ENCODE peak calls at places on chromosomes 1 and 21, in eight cellular contexts. One of them, this sample, is unnamed. For H3K27me3, the result is how much of the 10 kb centered on the place peaks cover.

GRCh38 chr1:230351983-230352382 is 74.1 kb downstream of the PGBD5 start:
- DNase-seq in heart right ventricle: no peak
- DNase-seq in mammary epithelial cell: no peak
- DNase-seq in AG04450: no peak
- DNase-seq in pancreas: no peak
- DNase-seq in CD4-positive, alpha-beta T cell: no peak
- DNase-seq in transverse colon: no peak
- DNase-seq in prostate gland: no peak
- DNase-seq in this sample: no peak

GRCh38 chr1:207579436-207579799 is 65.5 kb upstream of the CR1L start:
- DNase-seq in AG04450: peak
- DNase-seq in prostate gland: peak
- DNase-seq in mammary epithelial cell: peak
- DNase-seq in CD4-positive, alpha-beta T cell: no peak
- DNase-seq in pancreas: no peak
- DNase-seq in transverse colon: peak
- DNase-seq in heart right ventricle: no peak
- DNase-seq in this sample: no peak

GRCh38 chr1:155929057-155929456 is 5.2 kb downstream of the KHDC4 start:
- DNase-seq in mammary epithelial cell: no peak
- DNase-seq in prostate gland: no peak
- DNase-seq in heart right ventricle: no peak
- DNase-seq in pancreas: no peak
- DNase-seq in AG04450: no peak
- DNase-seq in transverse colon: no peak
- DNase-seq in CD4-positive, alpha-beta T cell: no peak
- DNase-seq in this sample: no peak

GRCh38 chr21:38968887-38969543 is 163.3 kb downstream of the ETS2 start:
- DNase-seq in prostate gland: no peak
- DNase-seq in mammary epithelial cell: no peak
- DNase-seq in CD4-positive, alpha-beta T cell: no peak
- DNase-seq in transverse colon: no peak
- DNase-seq in pancreas: no peak
- DNase-seq in AG04450: no peak
- DNase-seq in heart right ventricle: no peak
- DNase-seq in this sample: no peak

GRCh38 chr21:46157396-46157986 is 2.1 kb upstream of the FTCD start:
- DNase-seq in AG04450: no peak
- DNase-seq in transverse colon: peak
- DNase-seq in mammary epithelial cell: no peak
- DNase-seq in CD4-positive, alpha-beta T cell: peak
- DNase-seq in prostate gland: no peak
- DNase-seq in heart right ventricle: no peak
- DNase-seq in pancreas: peak
- DNase-seq in this sample: no peak

GRCh38 chr1:220271706-220272046 is 577 bp downstream of the RAB3GAP2 start:
- DNase-seq in transverse colon: peak
- DNase-seq in AG04450: no peak
- DNase-seq in CD4-positive, alpha-beta T cell: no peak
- DNase-seq in mammary epithelial cell: no peak
- DNase-seq in pancreas: no peak
- DNase-seq in prostate gland: no peak
- DNase-seq in heart right ventricle: no peak
- DNase-seq in this sample: no peak

GRCh38 chr21:42092805-42093590 is 21.9 kb downstream of the UMODL1 start:
- DNase-seq in CD4-positive, alpha-beta T cell: no peak
- DNase-seq in AG04450: no peak
- DNase-seq in pancreas: no peak
- DNase-seq in prostate gland: no peak
- DNase-seq in transverse colon: no peak
- DNase-seq in mammary epithelial cell: no peak
- DNase-seq in heart right ventricle: no peak
- DNase-seq in this sample: no peak

GRCh38 chr1:162631546-162632233 is 574 bp upstream of the DDR2 start:
- DNase-seq in CD4-positive, alpha-beta T cell: no peak
- DNase-seq in pancreas: no peak
- DNase-seq in AG04450: peak
- DNase-seq in mammary epithelial cell: no peak
- DNase-seq in prostate gland: no peak
- DNase-seq in transverse colon: no peak
- DNase-seq in heart right ventricle: peak
- DNase-seq in this sample: no peak

GRCh38 chr1:223645903-223646302 is 19.6 kb downstream of the CAPN8 start:
- DNase-seq in prostate gland: no peak
- DNase-seq in AG04450: no peak
- DNase-seq in mammary epithelial cell: no peak
- DNase-seq in CD4-positive, alpha-beta T cell: no peak
- DNase-seq in pancreas: peak
- DNase-seq in heart right ventricle: no peak
- DNase-seq in transverse colon: peak
- DNase-seq in this sample: no peak

GRCh38 chr1:30088594-30089556 is 634.5 kb downstream of the MATN1 start:
- DNase-seq in CD4-positive, alpha-beta T cell: no peak
- DNase-seq in pancreas: no peak
- DNase-seq in heart right ventricle: no peak
- DNase-seq in mammary epithelial cell: no peak
- DNase-seq in AG04450: no peak
- DNase-seq in transverse colon: peak
- DNase-seq in prostate gland: peak
- DNase-seq in this sample: no peak

GRCh38 chr1:96843196-96843595 is 121.6 kb downstream of the PTBP2 start:
- DNase-seq in CD4-positive, alpha-beta T cell: no peak
- DNase-seq in pancreas: no peak
- DNase-seq in transverse colon: no peak
- DNase-seq in heart right ventricle: no peak
- DNase-seq in AG04450: peak
- DNase-seq in prostate gland: no peak
- DNase-seq in mammary epithelial cell: no peak
- DNase-seq in this sample: peak

GRCh38 chr1:186564558-186564957 is 103.6 kb upstream of the PDC start:
- DNase-seq in AG04450: no peak
- DNase-seq in prostate gland: no peak
- DNase-seq in transverse colon: no peak
- DNase-seq in pancreas: no peak
- DNase-seq in CD4-positive, alpha-beta T cell: no peak
- DNase-seq in heart right ventricle: no peak
- DNase-seq in mammary epithelial cell: no peak
- DNase-seq in this sample: no peak

GRCh38 chr1:185483647-185484450 is 166.8 kb upstream of the IVNS1ABP start:
- DNase-seq in AG04450: peak
- DNase-seq in transverse colon: no peak
- DNase-seq in CD4-positive, alpha-beta T cell: no peak
- DNase-seq in prostate gland: peak
- DNase-seq in mammary epithelial cell: peak
- DNase-seq in heart right ventricle: no peak
- DNase-seq in pancreas: no peak
- DNase-seq in this sample: peak

GRCh38 chr1:95021794-95022193 is 51.0 kb downstream of the ALG14 start:
- DNase-seq in transverse colon: no peak
- DNase-seq in mammary epithelial cell: no peak
- DNase-seq in AG04450: no peak
- DNase-seq in heart right ventricle: no peak
- DNase-seq in CD4-positive, alpha-beta T cell: no peak
- DNase-seq in pancreas: no peak
- DNase-seq in prostate gland: no peak
- DNase-seq in this sample: no peak

GRCh38 chr1:30336550-30337426 is 386.6 kb downstream of the MATN1 start:
- DNase-seq in pancreas: no peak
- DNase-seq in AG04450: no peak
- DNase-seq in transverse colon: no peak
- DNase-seq in CD4-positive, alpha-beta T cell: no peak
- DNase-seq in heart right ventricle: no peak
- DNase-seq in prostate gland: no peak
- DNase-seq in mammary epithelial cell: no peak
- DNase-seq in this sample: no peak

GRCh38 chr21:33587792-33588484 is 546 bp downstream of the DONSON start:
- DNase-seq in prostate gland: peak
- DNase-seq in CD4-positive, alpha-beta T cell: peak
- DNase-seq in mammary epithelial cell: peak
- DNase-seq in pancreas: no peak
- DNase-seq in heart right ventricle: peak
- DNase-seq in transverse colon: peak
- DNase-seq in AG04450: no peak
- DNase-seq in this sample: no peak

GRCh38 chr1:161473363-161473762 is 31.9 kb upstream of the FCGR2A start:
- DNase-seq in prostate gland: no peak
- DNase-seq in CD4-positive, alpha-beta T cell: no peak
- DNase-seq in pancreas: no peak
- DNase-seq in heart right ventricle: no peak
- DNase-seq in AG04450: no peak
- DNase-seq in mammary epithelial cell: no peak
- DNase-seq in transverse colon: no peak
- DNase-seq in this sample: no peak

GRCh38 chr21:46559291-46559983 is 45.4 kb downstream of the S100B start:
- DNase-seq in prostate gland: no peak
- DNase-seq in transverse colon: no peak
- DNase-seq in heart right ventricle: no peak
- DNase-seq in pancreas: no peak
- DNase-seq in CD4-positive, alpha-beta T cell: peak
- DNase-seq in mammary epithelial cell: no peak
- DNase-seq in AG04450: no peak
- DNase-seq in this sample: no peak

DNA sequence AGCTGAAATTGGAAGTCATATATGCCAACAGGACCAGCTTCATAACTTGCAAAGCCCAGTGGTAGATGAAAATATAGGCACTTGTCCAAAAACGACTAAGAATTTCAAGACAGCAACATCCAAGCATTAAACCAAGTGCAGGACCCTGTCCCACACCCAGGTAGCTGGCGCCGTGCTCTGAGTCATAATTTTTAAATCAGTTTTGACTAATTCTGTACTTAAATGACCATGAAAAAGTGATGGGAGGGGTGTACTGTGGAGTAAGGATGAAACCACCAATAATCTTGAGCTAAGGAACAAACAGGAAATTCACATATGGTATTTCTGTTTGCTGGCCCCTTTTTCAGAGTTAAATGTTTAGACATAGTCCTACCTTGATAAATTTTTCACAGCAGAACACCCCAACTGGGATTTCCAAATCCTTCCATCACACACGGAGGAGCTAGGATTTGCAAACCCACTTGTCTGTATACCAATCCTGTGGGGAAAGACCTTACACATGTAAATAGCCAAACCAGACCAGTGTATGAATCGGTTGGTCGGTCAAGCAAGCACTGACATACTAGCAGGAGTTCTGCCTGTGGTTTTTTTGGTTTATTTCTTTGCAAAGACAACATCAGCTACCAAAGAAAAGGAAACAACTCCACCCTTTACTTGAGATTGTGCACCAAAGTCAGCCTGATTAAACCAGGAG is 235.7 kb upstream of the RAB4A start:
- DNase-seq in mammary epithelial cell: no peak
- DNase-seq in CD4-positive, alpha-beta T cell: no peak
- DNase-seq in transverse colon: no peak
- DNase-seq in pancreas: no peak
- DNase-seq in prostate gland: no peak
- DNase-seq in heart right ventricle: no peak
- DNase-seq in AG04450: no peak
- DNase-seq in this sample: no peak
- TF ChIP-seq CTCF in mammary epithelial cell: no peak
- TF ChIP-seq CTCF in CD4-positive, alpha-beta T cell: no peak
- TF ChIP-seq CTCF in transverse colon: no peak
- TF ChIP-seq CTCF in pancreas: no peak
- TF ChIP-seq CTCF in prostate gland: no peak
- TF ChIP-seq CTCF in heart right ventricle: no peak
- TF ChIP-seq CTCF in AG04450: no peak
- TF ChIP-seq CTCF in this sample: no peak

GRCh38 chr1:42145190-42145716 is 8.0 kb upstream of the GUCA2B start:
- DNase-seq in mammary epithelial cell: no peak
- DNase-seq in prostate gland: no peak
- DNase-seq in CD4-positive, alpha-beta T cell: no peak
- DNase-seq in AG04450: no peak
- DNase-seq in heart right ventricle: no peak
- DNase-seq in pancreas: no peak
- DNase-seq in transverse colon: no peak
- DNase-seq in this sample: no peak
- H3K27me3 ChIP-seq in mammary epithelial cell: under half
- H3K27me3 ChIP-seq in prostate gland: under half
- H3K27me3 ChIP-seq in CD4-positive, alpha-beta T cell: under half
- H3K27me3 ChIP-seq in AG04450: under half
- H3K27me3 ChIP-seq in heart right ventricle: under half
- H3K27me3 ChIP-seq in pancreas: under half
- H3K27me3 ChIP-seq in transverse colon: under half
- H3K27me3 ChIP-seq in this sample: under half

GRCh38 chr1:196609114-196609737 is 986 bp upstream of the KCNT2 start:
- DNase-seq in transverse colon: no peak
- DNase-seq in prostate gland: no peak
- DNase-seq in mammary epithelial cell: no peak
- DNase-seq in CD4-positive, alpha-beta T cell: no peak
- DNase-seq in AG04450: no peak
- DNase-seq in pancreas: no peak
- DNase-seq in heart right ventricle: peak
- DNase-seq in this sample: peak
- TF ChIP-seq CTCF in transverse colon: no peak
- TF ChIP-seq CTCF in prostate gland: no peak
- TF ChIP-seq CTCF in mammary epithelial cell: no peak
- TF ChIP-seq CTCF in CD4-positive, alpha-beta T cell: no peak
- TF ChIP-seq CTCF in AG04450: no peak
- TF ChIP-seq CTCF in pancreas: no peak
- TF ChIP-seq CTCF in heart right ventricle: no peak
- TF ChIP-seq CTCF in this sample: peak

DNA sequence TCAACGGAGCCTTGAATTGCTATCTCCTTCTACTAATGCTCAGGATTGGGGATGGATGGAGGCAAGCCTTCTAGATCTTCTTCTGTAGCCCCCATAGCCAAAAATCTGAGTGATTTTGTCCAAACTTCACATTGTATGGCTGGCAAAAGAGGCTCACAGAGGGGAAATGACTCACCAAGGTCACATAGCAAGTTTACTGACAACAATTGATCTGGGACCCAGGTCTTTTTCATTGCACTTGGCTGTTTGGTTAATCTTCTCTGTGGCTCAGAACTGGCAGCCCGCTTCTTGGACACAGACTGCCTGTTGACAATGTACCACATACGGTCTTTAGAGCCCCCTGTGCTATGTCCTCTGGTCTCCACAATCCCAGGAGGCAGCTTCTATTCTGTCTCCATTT is 3.0 kb upstream of the LACTBL1 start:
- DNase-seq in transverse colon: no peak
- DNase-seq in heart right ventricle: no peak
- DNase-seq in mammary epithelial cell: no peak
- DNase-seq in prostate gland: no peak
- DNase-seq in AG04450: no peak
- DNase-seq in CD4-positive, alpha-beta T cell: no peak
- DNase-seq in pancreas: no peak
- DNase-seq in this sample: no peak
- H3K27me3 ChIP-seq in transverse colon: under half
- H3K27me3 ChIP-seq in heart right ventricle: under half
- H3K27me3 ChIP-seq in mammary epithelial cell: under half
- H3K27me3 ChIP-seq in prostate gland: under half
- H3K27me3 ChIP-seq in AG04450: under half
- H3K27me3 ChIP-seq in CD4-positive, alpha-beta T cell: under half
- H3K27me3 ChIP-seq in pancreas: under half
- H3K27me3 ChIP-seq in this sample: under half

DNA sequence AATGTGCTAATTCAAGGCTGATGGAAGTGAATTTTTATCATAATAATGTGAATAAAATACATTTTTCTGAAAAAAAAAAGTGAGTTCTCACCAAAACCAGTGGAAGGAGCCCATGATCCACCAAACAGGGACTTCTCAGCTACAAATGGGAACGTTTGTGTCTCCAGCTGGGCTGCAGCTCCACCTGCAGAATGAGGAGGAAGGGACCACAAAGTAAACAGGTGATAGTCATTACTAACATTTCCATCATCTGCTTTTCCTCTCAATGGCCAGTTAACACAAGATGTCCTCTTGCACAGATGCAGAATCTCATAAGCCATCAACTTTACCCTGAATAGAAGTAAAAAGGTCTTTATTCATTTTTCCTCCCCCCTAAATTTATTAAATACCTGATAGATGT is 246.2 kb downstream of the MRPL39 start:
- DNase-seq in prostate gland: no peak
- DNase-seq in transverse colon: no peak
- DNase-seq in mammary epithelial cell: no peak
- DNase-seq in CD4-positive, alpha-beta T cell: no peak
- DNase-seq in heart right ventricle: no peak
- DNase-seq in AG04450: no peak
- DNase-seq in pancreas: no peak
- DNase-seq in this sample: no peak
- TF ChIP-seq CTCF in prostate gland: no peak
- TF ChIP-seq CTCF in transverse colon: no peak
- TF ChIP-seq CTCF in mammary epithelial cell: no peak
- TF ChIP-seq CTCF in CD4-positive, alpha-beta T cell: no peak
- TF ChIP-seq CTCF in heart right ventricle: no peak
- TF ChIP-seq CTCF in AG04450: no peak
- TF ChIP-seq CTCF in pancreas: no peak
- TF ChIP-seq CTCF in this sample: no peak